ENCODE peak calls at places on chromosomes 7 and 10, in seven cellular contexts. E is IMR-90, D is H9, X is H1, H is trophoblast cell, K is neuronal stem cell, S is mesenchymal stem cell. Z is an unnamed sample.

GRCh38 chr7:42672339-42672990 is 239.4 kb downstream of the C7orf25 start:
- DNase-seq in E (no peak), D (no peak), X (no peak), H (no peak), K (no peak), S (peak; percentile 12), Z (peak; percentile 10)

GRCh38 chr7:139667377-139667776 is 110.4 kb downstream of the HIPK2 start:
- DNase-seq in E (no peak), D (no peak), X (no peak), H (no peak), K (no peak), S (peak; percentile 52), Z (no peak)

GRCh38 chr7:142104550-142105527 is 6.7 kb upstream of the MGAM2 start:
- DNase-seq in E (no peak), D (no peak), X (no peak), H (peak; percentile 59), K (no peak), S (no peak), Z (no peak)

GRCh38 chr10:97843296-97843671 is 6.4 kb upstream of the GOLGA7B start:
- DNase-seq in E (no peak), D (no peak), X (no peak), H (no peak), K (no peak), S (no peak), Z (no peak)

GRCh38 chr10:53135213-53135896 is 362.8 kb upstream of the MBL2 start:
- DNase-seq in E (no peak), D (no peak), X (no peak), H (no peak), K (no peak), S (no peak), Z (no peak)

GRCh38 chr10:22229756-22230330 is 12.0 kb upstream of the EBLN1 start:
- DNase-seq in E (no peak), D (no peak), X (no peak), H (no peak), K (no peak), S (peak; percentile 33), Z (no peak)

GRCh38 chr10:30463944-30464451 is 30.0 kb downstream of the MAP3K8 start:
- DNase-seq in E (peak; percentile 26), D (no peak), X (no peak), H (peak; percentile 81), K (no peak), S (no peak), Z (peak; percentile 10)

GRCh38 chr10:48463318-48464003 is 141.4 kb downstream of the ARHGAP22 start:
- DNase-seq in E (no peak), D (peak; percentile 31), X (no peak), H (no peak), K (no peak), S (peak; percentile 25), Z (peak; percentile 73)

GRCh38 chr7:16636533-16637173 is 8.9 kb downstream of the ANKMY2 start:
- DNase-seq in E (peak; percentile 77), D (no peak), X (no peak), H (no peak), K (no peak), S (peak; percentile 46), Z (no peak)

GRCh38 chr7:101717986-101718746 is 89.1 kb upstream of the MYL10 start:
- DNase-seq in E (peak; percentile 86), D (no peak), X (no peak), H (peak; percentile 57), K (no peak), S (peak; percentile 93), Z (peak; percentile 84)

GRCh38 chr7:7498881-7499280 is 36.8 kb downstream of the COL28A1 start:
- DNase-seq in E (no peak), D (no peak), X (no peak), H (no peak), K (no peak), S (no peak), Z (no peak)

GRCh38 chr7:52365349-52365748 is 670.1 kb upstream of the POM121L12 start:
- DNase-seq in E (no peak), D (no peak), X (no peak), H (no peak), K (no peak), S (no peak), Z (no peak)

GRCh38 chr10:133298466-133298865 is 10.2 kb downstream of the TUBGCP2 start:
- DNase-seq in E (no peak), D (no peak), X (no peak), H (no peak), K (no peak), S (no peak), Z (no peak)

GRCh38 chr7:112167144-112167543 is 39.1 kb downstream of the DOCK4 start:
- DNase-seq in E (no peak), D (no peak), X (no peak), H (no peak), K (no peak), S (no peak), Z (no peak)

GRCh38 chr7:41219276-41219675 is 483.6 kb downstream of the INHBA start:
- DNase-seq in E (peak; percentile 85), D (no peak), X (no peak), H (no peak), K (no peak), S (peak; percentile 42), Z (no peak)

GRCh38 chr7:75642810-75643486 is 95.8 kb downstream of the HIP1 start:
- DNase-seq in E (peak; percentile 66), D (peak; percentile 76), X (no peak), H (peak; percentile 66), K (no peak), S (peak; percentile 65), Z (peak; percentile 88)

GRCh38 chr10:52019656-52020055 is 294.4 kb upstream of the DKK1 start:
- DNase-seq in E (no peak), D (no peak), X (no peak), H (no peak), K (no peak), S (no peak), Z (peak; percentile 61)

GRCh38 chr7:130276796-130277762 is 10.4 kb downstream of the CPA2 start:
- DNase-seq in E (peak; percentile 78), D (no peak), X (no peak), H (no peak), K (no peak), S (peak; percentile 65), Z (no peak)

GRCh38 chr7:48112431-48113165 is 23.5 kb downstream of the UPP1 start:
- DNase-seq in E (peak; percentile 70), D (no peak), X (no peak), H (no peak), K (no peak), S (no peak), Z (no peak)

DNA sequence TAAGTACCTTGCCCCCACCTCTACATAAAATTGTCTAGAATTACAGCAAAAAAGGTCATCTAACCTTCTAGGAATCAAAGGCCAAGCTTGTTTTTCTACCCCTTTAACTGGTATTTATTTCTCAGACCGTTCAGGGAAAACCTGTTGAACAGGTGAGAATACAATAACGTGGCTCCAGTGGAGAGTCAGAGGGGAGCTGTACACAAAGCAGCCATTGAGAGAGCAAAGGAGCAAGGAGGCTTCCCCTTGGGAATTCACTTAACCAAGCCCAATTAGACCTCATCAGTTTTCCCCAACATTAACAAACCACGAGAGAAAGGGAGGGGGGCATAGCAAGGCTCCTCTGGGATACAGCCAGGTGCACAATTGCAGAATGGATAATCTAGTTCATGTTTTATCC is 101.9 kb downstream of the ELMO1 start:
- DNase-seq in E (no peak), D (no peak), X (no peak), H (no peak), K (no peak), S (no peak), Z (no peak)
- H3K4me1 ChIP-seq in E (no peaks in the 10 kb centered on the region), D (no peaks in the 10 kb centered on the region), X (no peaks in the 10 kb centered on the region), H (peaks cover 19% of the 10 kb centered on the region), K (no peaks in the 10 kb centered on the region), S (no peaks in the 10 kb centered on the region), Z (peaks cover 2% of the 10 kb centered on the region)

GRCh38 chr10:33875924-33876323 is 541.5 kb upstream of the NRP1 start:
- DNase-seq in E (no peak), D (no peak), X (no peak), H (no peak), K (no peak), S (no peak), Z (no peak)
- H3K23ac ChIP-seq in E (no peak overlapping the region), D (no peak overlapping the region), X (no peak overlapping the region), H (no peak overlapping the region), K (no peak overlapping the region), S (no peak overlapping the region), Z (no peak overlapping the region)

DNA sequence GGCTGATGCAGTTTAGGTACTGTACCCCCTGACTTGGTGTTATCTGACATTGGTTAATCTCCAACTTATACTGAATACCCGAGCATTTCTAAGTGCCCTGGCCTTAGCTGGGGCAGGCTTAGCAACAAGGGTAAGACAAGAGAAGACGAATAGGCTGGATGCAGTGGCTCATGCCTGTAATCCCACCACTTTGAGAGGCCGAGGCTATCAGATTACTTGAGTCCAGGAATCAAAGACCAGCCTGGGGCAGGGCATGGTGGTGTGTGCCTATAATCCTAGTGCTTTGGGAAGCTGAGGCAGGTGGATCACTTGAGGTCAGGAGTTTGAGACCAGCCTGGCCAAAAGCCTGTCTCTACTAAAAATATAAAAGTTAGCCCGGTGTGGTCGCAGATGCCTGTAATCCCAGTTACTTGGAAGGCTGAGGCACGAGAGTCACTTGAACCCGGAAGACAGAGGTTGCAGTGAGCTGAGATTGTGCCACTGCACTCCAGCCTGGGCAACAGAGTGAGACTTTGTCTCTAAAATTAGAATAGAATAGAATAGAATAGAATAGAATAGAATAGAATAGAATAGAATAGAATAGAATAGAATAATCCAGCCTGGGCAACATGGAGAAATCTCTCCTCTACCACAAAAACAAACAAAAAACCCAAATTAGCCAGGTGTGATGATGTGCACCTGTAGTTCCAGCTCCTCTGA is 108.9 kb downstream of the BICC1 start:
- DNase-seq in E (no peak), D (no peak), X (no peak), H (no peak), K (no peak), S (no peak), Z (no peak)
- H3K18ac ChIP-seq in E (no peak overlapping the region), D (no peak overlapping the region), X (no peak overlapping the region), H (no peak overlapping the region), K (no peak overlapping the region), S (no peak overlapping the region), Z (no peak overlapping the region)

GRCh38 chr10:124592101-124592500 is 130.5 kb downstream of the LHPP start:
- DNase-seq in E (no peak), D (no peak), X (no peak), H (no peak), K (no peak), S (no peak), Z (no peak)

GRCh38 chr10:124593431-124593985 is 131.9 kb downstream of the LHPP start:
- DNase-seq in E (no peak), D (no peak), X (no peak), H (no peak), K (no peak), S (no peak), Z (no peak)

GRCh38 chr10:124594240-124594639 is 132.6 kb downstream of the LHPP start:
- DNase-seq in E (no peak), D (no peak), X (no peak), H (no peak), K (no peak), S (no peak), Z (no peak)

GRCh38 chr10:124591123-124591495 is 129.5 kb downstream of the LHPP start:
- DNase-seq in E (no peak), D (no peak), X (no peak), H (no peak), K (no peak), S (no peak), Z (no peak)

GRCh38 chr10:124592736-124593430 is 131.3 kb downstream of the LHPP start:
- DNase-seq in E (no peak), D (no peak), X (no peak), H (no peak), K (no peak), S (no peak), Z (no peak)
- H3K4me1 ChIP-seq in E (no peaks in the 10 kb centered on the region), D (no peaks in the 10 kb centered on the region), X (no peaks in the 10 kb centered on the region), H (peaks cover 8% of the 10 kb centered on the region), K (peaks cover 3% of the 10 kb centered on the region), S (peaks cover 4% of the 10 kb centered on the region), Z (no peaks in the 10 kb centered on the region)